ENCODE peak calls at places on chromosomes 7 and 10, in four cellular contexts. One of them, this sample, is unnamed.
A peak's percentile ranks its signal among the peaks of the same experiment; 100 is the strongest.

GRCh38 chr10:86665868-86666267 is 2.4 kb upstream of the LDB3 start:
- DNase-seq in fibroblast of lung: no peak
- DNase-seq in left colon: no peak
- DNase-seq in heart left ventricle: peak; percentile 62
- DNase-seq in this sample: no peak

GRCh38 chr10:92527716-92528115 is 46.2 kb downstream of the IDE start:
- DNase-seq in fibroblast of lung: no peak
- DNase-seq in left colon: no peak
- DNase-seq in heart left ventricle: no peak
- DNase-seq in this sample: no peak

GRCh38 chr7:111676811-111677210 is 114.5 kb upstream of the IMMP2L start:
- DNase-seq in fibroblast of lung: no peak
- DNase-seq in left colon: no peak
- DNase-seq in heart left ventricle: no peak
- DNase-seq in this sample: no peak

GRCh38 chr7:22718911-22719420 is 8.0 kb upstream of the IL6 start:
- DNase-seq in fibroblast of lung: no peak
- DNase-seq in left colon: no peak
- DNase-seq in heart left ventricle: no peak
- DNase-seq in this sample: no peak

GRCh38 chr7:91995391-91995790 is 54.7 kb downstream of the AKAP9 start:
- DNase-seq in fibroblast of lung: no peak
- DNase-seq in left colon: no peak
- DNase-seq in heart left ventricle: no peak
- DNase-seq in this sample: no peak

GRCh38 chr10:28734940-28735759 is 57.8 kb downstream of the BAMBI start:
- DNase-seq in fibroblast of lung: peak; percentile 84
- DNase-seq in left colon: no peak
- DNase-seq in heart left ventricle: no peak
- DNase-seq in this sample: peak; percentile 86

GRCh38 chr7:73716318-73716890 is 3.1 kb downstream of the STX1A start:
- DNase-seq in fibroblast of lung: no peak
- DNase-seq in left colon: no peak
- DNase-seq in heart left ventricle: no peak
- DNase-seq in this sample: no peak

GRCh38 chr10:32949221-32949678 is 8.8 kb downstream of the ITGB1 start:
- DNase-seq in fibroblast of lung: peak; percentile 54
- DNase-seq in left colon: no peak
- DNase-seq in heart left ventricle: no peak
- DNase-seq in this sample: no peak

GRCh38 chr7:106721816-106722785 is 61.1 kb upstream of the CCDC71L start:
- DNase-seq in fibroblast of lung: peak; percentile 33
- DNase-seq in left colon: no peak
- DNase-seq in heart left ventricle: no peak
- DNase-seq in this sample: no peak

GRCh38 chr7:66697451-66698438 is 42.8 kb upstream of the RABGEF1 start:
- DNase-seq in fibroblast of lung: peak; percentile 76
- DNase-seq in left colon: no peak
- DNase-seq in heart left ventricle: peak; percentile 48
- DNase-seq in this sample: peak; percentile 23

GRCh38 chr10:117266400-117266799 is 25.5 kb downstream of the SLC18A2 start:
- DNase-seq in fibroblast of lung: no peak
- DNase-seq in left colon: no peak
- DNase-seq in heart left ventricle: no peak
- DNase-seq in this sample: no peak

GRCh38 chr10:132136097-132136521 is 50.6 kb upstream of the DPYSL4 start:
- DNase-seq in fibroblast of lung: no peak
- DNase-seq in left colon: no peak
- DNase-seq in heart left ventricle: no peak
- DNase-seq in this sample: no peak

GRCh38 chr10:25497281-25497680 is 322.5 kb downstream of the GPR158 start:
- DNase-seq in fibroblast of lung: no peak
- DNase-seq in left colon: no peak
- DNase-seq in heart left ventricle: no peak
- DNase-seq in this sample: no peak

GRCh38 chr10:24723386-24723787 is 300 bp downstream of the ARHGAP21 start:
- DNase-seq in fibroblast of lung: peak; percentile 42
- DNase-seq in left colon: peak; percentile 59
- DNase-seq in heart left ventricle: no peak
- DNase-seq in this sample: no peak

GRCh38 chr10:15387021-15387420 is 15.9 kb upstream of the FAM171A1 start:
- DNase-seq in fibroblast of lung: no peak
- DNase-seq in left colon: no peak
- DNase-seq in heart left ventricle: no peak
- DNase-seq in this sample: no peak

GRCh38 chr7:13288516-13288915 is 601.1 kb downstream of the ARL4A start:
- DNase-seq in fibroblast of lung: peak; percentile 20
- DNase-seq in left colon: no peak
- DNase-seq in heart left ventricle: no peak
- DNase-seq in this sample: no peak

GRCh38 chr10:132456881-132457280 is 59.9 kb downstream of the PWWP2B start:
- DNase-seq in fibroblast of lung: no peak
- DNase-seq in left colon: peak; percentile 6
- DNase-seq in heart left ventricle: no peak
- DNase-seq in this sample: no peak

GRCh38 chr10:114458955-114459354 is 54.7 kb upstream of the AFAP1L2 start:
- DNase-seq in fibroblast of lung: no peak
- DNase-seq in left colon: peak; percentile 59
- DNase-seq in heart left ventricle: no peak
- DNase-seq in this sample: no peak

GRCh38 chr7:27863866-27864265 is 123.9 kb downstream of the TAX1BP1 start:
- DNase-seq in fibroblast of lung: peak; percentile 92
- DNase-seq in left colon: no peak
- DNase-seq in heart left ventricle: no peak
- DNase-seq in this sample: peak; percentile 28

GRCh38 chr7:51040777-51041176 is 258.1 kb upstream of the GRB10 start:
- DNase-seq in fibroblast of lung: peak; percentile 56
- DNase-seq in left colon: no peak
- DNase-seq in heart left ventricle: no peak
- DNase-seq in this sample: peak; percentile 69

GRCh38 chr10:86707505-86707904 is 39.2 kb downstream of the LDB3 start:
- DNase-seq in fibroblast of lung: no peak
- DNase-seq in left colon: no peak
- DNase-seq in heart left ventricle: no peak
- DNase-seq in this sample: no peak

GRCh38 chr7:597348-598178 is 77.9 kb upstream of the PDGFA start:
- DNase-seq in fibroblast of lung: no peak
- DNase-seq in left colon: no peak
- DNase-seq in heart left ventricle: no peak
- DNase-seq in this sample: no peak

GRCh38 chr10:128116851-128117615 is 9.2 kb downstream of the MKI67 start:
- DNase-seq in fibroblast of lung: no peak
- DNase-seq in left colon: no peak
- DNase-seq in heart left ventricle: no peak
- DNase-seq in this sample: no peak

GRCh38 chr7:90766814-90767564 is 170.9 kb downstream of the CDK14 start:
- DNase-seq in fibroblast of lung: peak; percentile 78
- DNase-seq in left colon: no peak
- DNase-seq in heart left ventricle: peak; percentile 61
- DNase-seq in this sample: no peak

GRCh38 chr7:126228356-126229061 is 1024.2 kb downstream of the GRM8 start:
- DNase-seq in fibroblast of lung: no peak
- DNase-seq in left colon: no peak
- DNase-seq in heart left ventricle: no peak
- DNase-seq in this sample: no peak

GRCh38 chr7:94401411-94401810 is 6.7 kb downstream of the COL1A2 start:
- DNase-seq in fibroblast of lung: no peak
- DNase-seq in left colon: no peak
- DNase-seq in heart left ventricle: no peak
- DNase-seq in this sample: no peak

GRCh38 chr7:140541513-140542192 is 62.3 kb upstream of the MKRN1 start:
- DNase-seq in fibroblast of lung: peak; percentile 94
- DNase-seq in left colon: peak; percentile 49
- DNase-seq in heart left ventricle: peak; percentile 34
- DNase-seq in this sample: peak; percentile 78

This sample was measured in astrocyte of the cerebellum.